ENCODE peak calls at places on chromosomes 3 and 15, in six cellular contexts. B is endothelial cell of umbilical vein, E is GM23248, F is GM12878, M is fibroblast of lung, H is keratinocyte. I is an unnamed sample.

GRCh38 chr15:55094152-55094551 is 102.6 kb downstream of the RSL24D1 start:
- DNase-seq in B (no peak), E (no peak), F (no peak), M (no peak), H (no peak), I (no peak)

GRCh38 chr15:59866642-59867041 is 137.5 kb upstream of the FOXB1 start:
- DNase-seq in B (no peak), E (no peak), F (no peak), M (no peak), H (no peak), I (no peak)

GRCh38 chr3:185979721-185980121 is 41.9 kb upstream of the TRA2B start:
- DNase-seq in B (peak), E (no peak), F (no peak), M (no peak), H (no peak), I (no peak)

GRCh38 chr15:85504739-85505676 is 124.6 kb downstream of the AKAP13 start:
- DNase-seq in B (peak), E (peak), F (no peak), M (peak), H (peak), I (peak)

GRCh38 chr15:100192092-100192695 is 149.6 kb downstream of the ADAMTS17 start:
- DNase-seq in B (no peak), E (no peak), F (no peak), M (no peak), H (no peak), I (no peak)

GRCh38 chr3:127427666-127428065 is 139.8 kb upstream of the PRR20G start:
- DNase-seq in B (no peak), E (no peak), F (no peak), M (no peak), H (no peak), I (no peak)

GRCh38 chr3:123499316-123499715 is 50.4 kb upstream of the ADCY5 start:
- DNase-seq in B (no peak), E (peak), F (no peak), M (peak), H (no peak), I (no peak)

GRCh38 chr15:44087578-44088190 is 107.4 kb downstream of the FRMD5 start:
- DNase-seq in B (peak), E (peak), F (no peak), M (peak), H (peak), I (no peak)

GRCh38 chr3:172152869-172153268 is 113.5 kb downstream of the FNDC3B start:
- DNase-seq in B (peak), E (peak), F (no peak), M (no peak), H (no peak), I (no peak)

GRCh38 chr3:64272271-64272670 is 47.0 kb upstream of the PRICKLE2 start:
- DNase-seq in B (no peak), E (no peak), F (no peak), M (no peak), H (no peak), I (no peak)

GRCh38 chr3:37668431-37668830 is 193.2 kb upstream of the CTDSPL start:
- DNase-seq in B (no peak), E (peak), F (no peak), M (peak), H (no peak), I (no peak)

GRCh38 chr3:141452045-141452444 is 34.8 kb upstream of the RASA2 start:
- DNase-seq in B (peak), E (peak), F (peak), M (peak), H (no peak), I (peak)

GRCh38 chr3:184344579-184345350 is 7.4 kb downstream of the FAM131A start:
- DNase-seq in B (no peak), E (no peak), F (no peak), M (no peak), H (no peak), I (no peak)

GRCh38 chr3:194148383-194148782 is 12.4 kb downstream of the HES1 start:
- DNase-seq in B (peak), E (no peak), F (no peak), M (no peak), H (no peak), I (no peak)

GRCh38 chr3:53328750-53329149 is 18.6 kb downstream of the DCP1A start:
- DNase-seq in B (no peak), E (no peak), F (no peak), M (peak), H (no peak), I (no peak)

GRCh38 chr3:61172684-61173083 is 78.6 kb downstream of the FHIT start:
- DNase-seq in B (no peak), E (no peak), F (no peak), M (no peak), H (no peak), I (peak)

GRCh38 chr3:100913870-100914654 is 79.2 kb downstream of the ABI3BP start:
- DNase-seq in B (peak), E (peak), F (no peak), M (no peak), H (no peak), I (no peak)

GRCh38 chr3:45988804-45989203 is 6.8 kb downstream of the FYCO1 start:
- DNase-seq in B (peak), E (peak), F (no peak), M (peak), H (peak), I (no peak)

GRCh38 chr3:47000198-47000815 is 20.8 kb downstream of the NBEAL2 start:
- DNase-seq in B (no peak), E (peak), F (no peak), M (no peak), H (no peak), I (no peak)

GRCh38 chr3:165439765-165440164 is 243.6 kb upstream of the SLITRK3 start:
- DNase-seq in B (no peak), E (no peak), F (peak), M (peak), H (no peak), I (no peak)

GRCh38 chr3:20055020-20055775 is 15.0 kb downstream of the KAT2B start:
- DNase-seq in B (peak), E (peak), F (no peak), M (no peak), H (no peak), I (no peak)

GRCh38 chr15:89395461-89395875 is 60.8 kb upstream of the POLG start:
- DNase-seq in B (no peak), E (no peak), F (no peak), M (no peak), H (no peak), I (no peak)

GRCh38 chr3:40845447-40845846 is 320.7 kb downstream of the ZNF621 start:
- DNase-seq in B (no peak), E (no peak), F (no peak), M (no peak), H (no peak), I (no peak)

GRCh38 chr3:64344721-64345207 is 119.5 kb upstream of the PRICKLE2 start:
- DNase-seq in B (no peak), E (peak), F (no peak), M (peak), H (peak), I (no peak)

DNA sequence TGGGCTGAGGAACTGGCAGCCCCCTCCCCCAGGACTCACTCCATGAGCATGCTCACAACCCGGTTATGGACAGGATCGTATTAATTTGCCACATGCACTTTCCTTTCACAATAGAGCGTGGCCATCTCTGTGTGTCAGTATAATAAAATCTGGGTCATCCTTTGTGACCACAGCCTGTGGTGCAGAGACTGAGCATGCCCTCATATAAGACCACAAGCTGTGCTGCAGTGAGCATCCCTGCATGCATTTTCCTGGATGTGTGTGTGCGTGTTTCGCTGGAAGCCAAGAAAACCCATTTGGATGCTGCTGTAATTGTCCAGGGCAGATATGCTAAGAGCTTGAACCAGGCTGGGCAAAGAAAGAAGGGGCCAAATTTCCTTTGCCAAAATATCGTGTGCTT is 39.7 kb downstream of the CYP11A1 start:
- DNase-seq in B (no peak), E (peak), F (no peak), M (no peak), H (no peak), I (no peak)
- H3K9ac ChIP-seq in B (no peak), E (no peak), F (no peak), M (no peak), H (no peak), I (no peak)

GRCh38 chr15:40182358-40183029 is 21.6 kb downstream of the BUB1B start:
- DNase-seq in B (peak), E (no peak), F (no peak), M (no peak), H (no peak), I (no peak)
- H2AFZ ChIP-seq in B (no peak), E (no peak), F (peak), M (no peak), H (no peak), I (no peak)

DNA sequence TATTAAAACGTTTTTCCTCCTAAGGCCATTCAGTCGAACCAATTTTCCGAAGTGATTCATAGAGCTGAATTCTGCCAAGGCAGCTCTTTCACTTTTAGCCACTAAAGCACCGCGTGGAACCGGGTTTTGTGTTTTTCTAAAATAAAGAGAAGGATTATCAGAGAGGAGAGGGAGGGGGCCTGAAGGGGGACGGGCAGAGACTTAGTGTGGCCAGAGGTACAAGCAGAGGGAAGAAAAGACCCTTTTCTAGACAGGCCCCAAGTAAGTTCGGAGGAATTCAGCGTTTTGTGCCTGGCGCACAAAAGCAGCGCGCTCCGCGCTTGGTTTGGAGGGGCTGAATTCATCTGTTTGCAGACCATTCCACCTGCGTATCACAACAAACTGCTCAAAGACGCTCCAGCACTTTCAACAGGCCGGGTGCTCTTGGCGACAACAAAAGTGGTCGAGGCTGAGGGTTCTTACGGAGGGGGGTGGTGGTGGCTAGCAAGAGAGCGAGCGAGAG is 1.1 kb upstream of the FEZF2 start:
- DNase-seq in B (no peak), E (peak), F (no peak), M (peak), H (no peak), I (no peak)
- TF ChIP-seq EZH2 in B (peak), E (peak), F (no peak), M (no peak), H (peak), I (no peak)

GRCh38 chr3:160885791-160886286 is 129.8 kb downstream of the PPM1L start:
- DNase-seq in B (peak), E (peak), F (peak), M (peak), H (no peak), I (peak)
- H3K9ac ChIP-seq in B (no peak), E (no peak), F (no peak), M (no peak), H (no peak), I (peak)

GRCh38 chr3:115999001-115999400 is 375.7 kb downstream of the GAP43 start:
- DNase-seq in B (no peak), E (no peak), F (no peak), M (no peak), H (no peak), I (no peak)
- H2AFZ ChIP-seq in B (no peak), E (no peak), F (no peak), M (no peak), H (peak), I (no peak)

GRCh38 chr15:41493902-41494189 is 172 bp downstream of the ITPKA start:
- DNase-seq in B (no peak), E (no peak), F (no peak), M (no peak), H (no peak), I (no peak)

GRCh38 chr15:41493205-41493901 is at the start of gene ITPKA:
- DNase-seq in B (peak), E (peak), F (peak), M (peak), H (peak), I (peak)

GRCh38 chr15:41494922-41495735 is 1.5 kb downstream of the ITPKA start:
- DNase-seq in B (no peak), E (no peak), F (no peak), M (no peak), H (no peak), I (no peak)

GRCh38 chr15:41495736-41496599 is 2.3 kb downstream of the ITPKA start:
- DNase-seq in B (no peak), E (no peak), F (no peak), M (no peak), H (no peak), I (no peak)

GRCh38 chr15:41494190-41494921 is 682 bp downstream of the ITPKA start:
- DNase-seq in B (no peak), E (peak), F (no peak), M (no peak), H (no peak), I (peak)
- TF ChIP-seq EZH2 in B (peak), E (peak), F (no peak), M (peak), H (peak), I (no peak)

GRCh38 chr3:138946554-138947302 is at the start of the genes FOXL2 and FOXL2NB:
- DNase-seq in B (no peak), E (peak), F (no peak), M (peak), H (no peak), I (no peak)
- H3K9ac ChIP-seq in B (no peak), E (peak), F (no peak), M (no peak), H (peak), I (no peak)